ENCODE peak calls at places on chromosomes 12 and 14, in four cellular contexts. N is neural progenitor cell, L is SK-N-SH, H is HCT116. Q is an unnamed sample.

GRCh38 chr12:43861015-43861846 is 25.4 kb downstream of the TMEM117 start:
- DNase-seq in N (no peak), H (no peak), L (no peak), Q (no peak)

GRCh38 chr14:93032301-93032929 is 83.3 kb downstream of the ITPK1 start:
- DNase-seq in H (no peak), L (no peak), N (peak; percentile 50), Q (no peak)

GRCh38 chr12:94941440-94941862 is 62.0 kb downstream of the NDUFA12 start:
- DNase-seq in L (peak; percentile 33), N (peak; percentile 11), H (no peak), Q (peak; percentile 26)

GRCh38 chr14:38079886-38080285 is 127.8 kb upstream of the SSTR1 start:
- DNase-seq in L (no peak), H (no peak), N (no peak), Q (peak; percentile 43)

GRCh38 chr12:17540921-17541320 is 549.1 kb downstream of the RERGL start:
- DNase-seq in H (no peak), L (no peak), N (no peak), Q (no peak)

GRCh38 chr14:29442720-29443119 is 484.9 kb downstream of the PRKD1 start:
- DNase-seq in N (no peak), H (no peak), L (no peak), Q (no peak)

GRCh38 chr14:77219591-77219990 is 38.0 kb downstream of the TMEM63C start:
- DNase-seq in N (no peak), L (no peak), H (no peak), Q (no peak)

GRCh38 chr14:100307215-100308111 is 1.2 kb upstream of the SLC25A29 start:
- DNase-seq in H (no peak), L (peak; percentile 78), N (peak; percentile 62), Q (no peak)

GRCh38 chr14:100056431-100056830 is 8.8 kb upstream of the EVL start:
- DNase-seq in N (no peak), H (no peak), L (no peak), Q (no peak)

GRCh38 chr12:8554451-8555195 is 13.9 kb upstream of the CLEC4E start:
- DNase-seq in H (no peak), N (no peak), L (no peak), Q (no peak)

GRCh38 chr14:69632752-69633151 is 21.4 kb downstream of the SUSD6 start:
- DNase-seq in L (no peak), H (no peak), N (no peak), Q (no peak)

GRCh38 chr14:69038449-69039286 is 59.6 kb upstream of the ACTN1 start:
- DNase-seq in H (no peak), N (peak; percentile 56), L (peak; percentile 70), Q (no peak)

GRCh38 chr14:94043756-94044475 is 17.8 kb downstream of the OTUB2 start:
- DNase-seq in H (no peak), N (no peak), L (no peak), Q (no peak)

GRCh38 chr14:105485720-105486332 is 860 bp upstream of the CRIP1 start:
- DNase-seq in L (peak; percentile 92), N (peak; percentile 81), H (no peak), Q (peak; percentile 85)

GRCh38 chr12:133233993-133234564 is 1.6 kb downstream of the ANHX start:
- DNase-seq in H (no peak), N (no peak), L (no peak), Q (peak; percentile 33)

GRCh38 chr12:130153803-130154202 is 8.5 kb upstream of the FZD10 start:
- DNase-seq in L (no peak), N (no peak), H (no peak), Q (no peak)

GRCh38 chr14:54803396-54803795 is 99.2 kb downstream of the GCH1 start:
- DNase-seq in L (no peak), N (no peak), H (no peak), Q (peak; percentile 84)

GRCh38 chr14:87491816-87492215 is 501.2 kb downstream of the GALC start:
- DNase-seq in N (no peak), H (no peak), L (no peak), Q (no peak)

GRCh38 chr12:15527201-15527782 is 205.0 kb downstream of the PTPRO start:
- DNase-seq in H (peak; percentile 29), N (peak; percentile 45), L (no peak), Q (no peak)

GRCh38 chr14:29548948-29549370 is 378.7 kb downstream of the PRKD1 start:
- DNase-seq in L (peak; percentile 23), N (peak; percentile 69), H (peak; percentile 12), Q (peak; percentile 77)

GRCh38 chr14:98964171-98964570 is 307.8 kb downstream of the BCL11B start:
- DNase-seq in N (no peak), L (no peak), H (no peak), Q (no peak)

GRCh38 chr12:122067966-122068365 is 10.6 kb upstream of the MLXIP start:
- DNase-seq in L (no peak), N (no peak), H (no peak), Q (peak; percentile 59)

GRCh38 chr14:25220514-25220913 is 170.6 kb upstream of the STXBP6 start:
- DNase-seq in L (no peak), N (no peak), H (no peak), Q (no peak)

GRCh38 chr14:43872222-43872621 is 634.9 kb downstream of the FSCB start:
- DNase-seq in L (no peak), N (no peak), H (no peak), Q (no peak)

DNA sequence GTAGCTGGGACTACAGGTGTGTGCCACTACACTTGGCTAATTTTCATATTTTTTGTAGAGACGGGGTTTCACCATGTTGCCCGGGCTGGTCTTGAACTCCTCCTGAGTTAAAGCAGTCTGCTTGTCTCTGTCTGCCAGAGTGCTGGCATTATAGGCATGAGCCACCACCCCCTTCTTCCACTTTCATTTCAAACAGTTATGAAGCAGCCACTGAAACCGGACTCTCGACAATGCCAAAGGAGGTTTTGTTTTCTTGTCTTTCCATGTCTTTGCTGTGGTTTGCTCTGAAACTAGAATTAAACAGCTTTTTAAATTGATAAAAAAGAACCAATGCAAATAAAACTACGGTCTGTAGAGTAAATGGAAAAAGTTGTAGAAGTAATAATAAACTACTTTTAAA is 30.4 kb downstream of the RAP1B start:
- DNase-seq in N (no peak), L (no peak), H (no peak), Q (no peak)
- H3K9ac ChIP-seq in N (no peak overlapping the region), L (no peak overlapping the region), H (no peak overlapping the region), Q (no peak overlapping the region)

DNA sequence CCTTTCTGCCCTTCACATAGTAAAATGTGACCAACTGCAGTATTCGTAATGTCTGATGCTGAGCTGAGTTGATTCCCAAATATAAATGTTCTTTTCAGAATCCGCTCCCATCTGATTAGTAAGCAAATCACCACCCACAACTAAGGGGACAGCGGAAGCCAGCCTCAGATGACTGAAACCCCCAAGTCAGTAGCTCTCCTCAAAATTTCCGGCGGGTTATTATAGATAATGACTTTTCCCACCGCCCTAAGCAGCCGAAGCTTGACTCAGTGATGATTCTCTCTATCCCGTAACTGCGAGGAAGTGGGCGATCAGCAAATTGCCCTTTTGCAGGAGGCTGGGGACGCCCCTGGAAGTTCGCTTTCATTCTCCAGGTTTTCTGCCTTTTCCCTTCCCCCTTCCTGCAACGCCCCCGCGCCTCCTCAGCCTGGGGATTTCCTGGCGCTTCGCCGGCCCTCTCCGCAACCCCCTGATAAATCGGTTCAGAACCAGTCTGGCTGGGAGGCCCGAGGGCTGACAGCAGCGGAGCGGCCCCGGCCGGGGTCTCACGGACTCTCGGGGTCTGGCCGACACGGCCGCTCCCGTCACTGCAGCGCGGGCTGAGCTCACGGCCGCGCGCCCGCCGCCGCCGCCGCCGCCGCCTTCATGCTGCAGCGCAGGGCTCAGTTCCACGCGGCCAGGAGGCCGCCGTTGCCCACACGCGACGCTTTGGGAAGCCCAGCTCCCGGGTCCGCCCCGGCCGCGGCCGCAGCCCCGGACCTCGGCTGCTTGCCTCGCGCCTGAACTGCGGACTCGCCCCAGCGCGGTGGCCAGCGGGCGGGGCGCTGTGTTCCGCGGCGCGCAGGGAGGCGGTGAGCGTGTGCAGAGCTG is at the start of gene LRFN5:
- DNase-seq in H (no peak), L (peak; percentile 53), N (peak; percentile 67), Q (no peak)
- H3K4me3 ChIP-seq in H (no peak within 1 kb of the TSS), L (peak within 1 kb of the TSS; percentile 46), N (peak within 1 kb of the TSS; percentile 71), Q (no peak within 1 kb of the TSS)

GRCh38 chr14:102230481-102231210 is 74.3 kb downstream of the MOK start:
- DNase-seq in L (no peak), H (no peak), N (no peak), Q (no peak)

GRCh38 chr14:102227184-102227964 is 77.6 kb downstream of the MOK start:
- DNase-seq in L (no peak), H (no peak), N (no peak), Q (peak; percentile 57)

GRCh38 chr14:102231476-102232347 is 73.3 kb downstream of the MOK start:
- DNase-seq in N (peak; percentile 39), H (no peak), L (no peak), Q (no peak)

GRCh38 chr14:102229071-102229738 is 75.8 kb downstream of the MOK start:
- DNase-seq in H (no peak), L (no peak), N (no peak), Q (no peak)

GRCh38 chr14:102229739-102230092 is 75.2 kb downstream of the MOK start:
- DNase-seq in L (no peak), H (no peak), N (no peak), Q (no peak)
- H3K4me1 ChIP-seq in L (peaks cover 8% of the 10 kb centered on the region), H (no peaks in the 10 kb centered on the region), N (peaks cover 11% of the 10 kb centered on the region), Q (peaks cover 18% of the 10 kb centered on the region)

GRCh38 chr12:118404876-118405521 is 28.6 kb downstream of the SUDS3 start:
- DNase-seq in N (peak; percentile 82), L (peak; percentile 44), H (peak; percentile 37), Q (peak; percentile 87)
- H3K9ac ChIP-seq in N (no peak overlapping the region), L (no peak overlapping the region), H (no peak overlapping the region), Q (no peak overlapping the region)

GRCh38 chr14:20138520-20138919 is at the start of gene OR4N5:
- DNase-seq in H (no peak), L (no peak), N (no peak), Q (no peak)

GRCh38 chr14:20144820-20145219 is 6.2 kb downstream of the OR4N5 start:
- DNase-seq in H (no peak), N (no peak), L (no peak), Q (no peak)

GRCh38 chr14:20143911-20144310 is 5.3 kb downstream of the OR4N5 start:
- DNase-seq in N (no peak), L (no peak), H (no peak), Q (no peak)
- H3K4me3 ChIP-seq in N (no peak overlapping the region), L (no peak overlapping the region), H (no peak overlapping the region), Q (no peak overlapping the region)

DNA sequence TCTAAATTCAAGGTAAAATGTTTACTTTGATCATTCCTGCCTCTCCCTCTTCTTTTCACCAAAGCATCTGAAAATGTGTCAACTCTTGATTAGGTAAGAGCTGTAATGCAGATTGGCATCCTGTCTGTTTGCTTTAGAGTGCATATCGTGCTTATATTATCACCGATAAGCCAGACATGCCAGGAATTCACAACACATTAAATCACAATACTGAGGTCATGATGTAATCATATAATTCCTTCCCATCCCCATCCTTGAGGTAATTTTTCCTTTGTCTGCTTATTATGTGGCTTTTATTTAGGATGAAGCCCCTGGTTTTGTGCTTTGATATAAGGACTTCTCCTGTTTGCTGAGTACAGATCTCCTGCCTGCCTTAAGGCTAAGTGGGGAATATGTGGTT is 10.2 kb downstream of the DDX47 start:
- DNase-seq in L (no peak), H (no peak), N (no peak), Q (no peak)
- H3K4me1 ChIP-seq in L (peaks cover 3% of the 10 kb centered on the region), H (peaks cover 24% of the 10 kb centered on the region), N (no peaks in the 10 kb centered on the region), Q (no peaks in the 10 kb centered on the region)